ENCODE peak calls at places on chromosomes 13 and 19, in five cellular contexts. F, T, C, I and A are unnamed samples.

GRCh38 chr13:40165533-40165932 is 500.9 kb downstream of the FOXO1 start:
- DNase-seq in F (no peak), I (no peak), T (no peak), C (no peak), A (no peak)

GRCh38 chr13:50244913-50245574 is 229.8 kb downstream of the KCNRG start:
- DNase-seq in C (no peak), F (no peak), T (peak), I (no peak), A (peak)

GRCh38 chr13:27997904-27998522 is 9.5 kb upstream of the URAD start:
- DNase-seq in I (peak), T (peak), F (no peak), C (no peak), A (no peak)

GRCh38 chr13:79485451-79485850 is 4.5 kb downstream of the NDFIP2 start:
- DNase-seq in T (no peak), C (no peak), I (no peak), F (no peak), A (no peak)

GRCh38 chr13:114226088-114226487 is 8.6 kb upstream of the CDC16 start:
- DNase-seq in I (peak), C (no peak), F (no peak), T (no peak), A (no peak)

GRCh38 chr19:18657590-18658365 is 20.9 kb downstream of the KLHL26 start:
- DNase-seq in T (no peak), F (no peak), C (no peak), I (no peak), A (peak)

GRCh38 chr13:22189176-22190048 is 518.5 kb downstream of the FGF9 start:
- DNase-seq in F (no peak), C (no peak), T (no peak), I (no peak), A (no peak)

GRCh38 chr19:45215391-45216191 is 29.6 kb downstream of the EXOC3L2 start:
- DNase-seq in F (peak), T (no peak), C (no peak), I (no peak), A (no peak)

GRCh38 chr13:95481051-95481775 is 71.3 kb upstream of the CLDN10 start:
- DNase-seq in T (no peak), F (no peak), I (no peak), C (no peak), A (peak)

GRCh38 chr19:53991224-53992113 is at the start of gene CACNG6:
- DNase-seq in C (no peak), T (peak), I (no peak), F (peak), A (peak)

GRCh38 chr13:21344662-21345176 is 114.4 kb downstream of the ZDHHC20 start:
- DNase-seq in C (no peak), T (no peak), I (no peak), F (no peak), A (no peak)

GRCh38 chr19:17703823-17704463 is 15.3 kb upstream of the MAP1S start:
- DNase-seq in I (peak), T (peak), C (peak), F (peak), A (peak)

GRCh38 chr19:55467236-55468053 is 2.9 kb upstream of the C19orf85 start:
- DNase-seq in C (peak), I (no peak), F (peak), T (peak), A (peak)

GRCh38 chr13:44281252-44282000 is 92.2 kb upstream of the SERP2 start:
- DNase-seq in C (no peak), T (no peak), I (no peak), F (no peak), A (no peak)

GRCh38 chr19:29988351-29988750 is 46.3 kb downstream of the URI1 start:
- DNase-seq in F (no peak), C (no peak), T (no peak), I (no peak), A (no peak)

GRCh38 chr13:46032341-46032740 is 20.2 kb downstream of the ZC3H13 start:
- DNase-seq in T (no peak), F (no peak), C (no peak), I (no peak), A (no peak)

GRCh38 chr13:74819549-74819948 is 662.4 kb downstream of the TBC1D4 start:
- DNase-seq in I (no peak), C (no peak), T (no peak), F (no peak), A (no peak)

GRCh38 chr19:47112664-47113445 is 721 bp downstream of the ZC3H4 start:
- DNase-seq in F (peak), I (peak), C (peak), T (peak), A (peak)

GRCh38 chr13:31046711-31047279 is 114.3 kb downstream of the TEX26 start:
- DNase-seq in C (no peak), I (peak), T (no peak), F (no peak), A (no peak)

GRCh38 chr13:82569581-82569980 is 1312.7 kb downstream of the SLITRK1 start:
- DNase-seq in I (no peak), C (no peak), T (no peak), F (no peak), A (no peak)

GRCh38 chr13:44401577-44401976 is 28.0 kb downstream of the SERP2 start:
- DNase-seq in T (no peak), C (no peak), I (no peak), F (no peak), A (no peak)